ENCODE peak calls at places on chromosome 2, in five cellular contexts. M, U, W, H and C are unnamed samples.

GRCh38 chr2:102233132-102233884 is 46.5 kb downstream of the IL1RL2 start:
- DNase-seq in M (no peak), U (no peak), W (no peak), H (no peak), C (no peak)

GRCh38 chr2:219527076-219527394 is 12.8 kb downstream of the ASIC4 start:
- DNase-seq in W (no peak), H (no peak), M (no peak), U (no peak), C (no peak)

GRCh38 chr2:17688600-17688999 is 65.0 kb downstream of the SMC6 start:
- DNase-seq in U (no peak), M (no peak), W (no peak), H (no peak), C (no peak)

GRCh38 chr2:43595603-43596412 is at the start of gene THADA:
- DNase-seq in H (peak), M (peak), U (peak), W (peak), C (peak)

GRCh38 chr2:197500503-197501179 is 462 bp downstream of the HSPE1 start:
- DNase-seq in W (no peak), H (no peak), M (no peak), U (no peak), C (no peak)

GRCh38 chr2:152762202-152762601 is 43.8 kb downstream of the ARL6IP6 start:
- DNase-seq in M (no peak), U (no peak), W (no peak), H (no peak), C (no peak)

GRCh38 chr2:20611844-20612356 is 39.0 kb downstream of the HS1BP3 start:
- DNase-seq in H (no peak), U (no peak), M (no peak), W (no peak), C (no peak)

GRCh38 chr2:217494572-217494971 is 508.2 kb downstream of the TNS1 start:
- DNase-seq in W (no peak), M (no peak), H (no peak), U (no peak), C (no peak)

GRCh38 chr2:1607971-1608688 is 136.2 kb downstream of the PXDN start:
- DNase-seq in W (no peak), H (no peak), U (no peak), M (no peak), C (no peak)

GRCh38 chr2:228245601-228246000 is 64.1 kb upstream of the SPHKAP start:
- DNase-seq in U (no peak), W (no peak), H (no peak), M (no peak), C (no peak)

GRCh38 chr2:72864500-72864899 is 22.7 kb upstream of the SPR start:
- DNase-seq in H (no peak), W (no peak), U (no peak), M (no peak), C (no peak)

GRCh38 chr2:239593965-239594771 is 193.3 kb upstream of the HDAC4 start:
- DNase-seq in H (no peak), W (no peak), M (peak), U (peak), C (no peak)

GRCh38 chr2:39118786-39119499 is 1.9 kb downstream of the SOS1 start:
- DNase-seq in U (no peak), H (no peak), W (no peak), M (no peak), C (no peak)

GRCh38 chr2:43877782-43878464 is 39.2 kb downstream of the ABCG8 start:
- DNase-seq in U (peak), W (peak), H (peak), M (no peak), C (no peak)

GRCh38 chr2:58757971-58758370 is 516.8 kb upstream of the FANCL start:
- DNase-seq in M (no peak), U (no peak), W (no peak), H (no peak), C (no peak)

GRCh38 chr2:68799615-68800400 is 65.2 kb downstream of the ARHGAP25 start:
- DNase-seq in W (no peak), U (peak), M (no peak), H (peak), C (no peak)

GRCh38 chr2:74333896-74334586 is 9.2 kb downstream of the SLC4A5 start:
- DNase-seq in W (no peak), U (no peak), H (no peak), M (no peak), C (no peak)

GRCh38 chr2:15941483-15941853 is 1.1 kb downstream of the MYCN start:
- DNase-seq in H (peak), M (no peak), U (no peak), W (no peak), C (no peak)

GRCh38 chr2:100301881-100302584 is 20.3 kb downstream of the LONRF2 start:
- DNase-seq in M (no peak), H (no peak), U (no peak), W (no peak), C (no peak)